ENCODE peak calls at places on chromosomes 13 and 19, in five cellular contexts. K is HFFc6, Y is AG04450, F is GM13977, X is glutamatergic neuron. L is an unnamed sample.

GRCh38 chr13:22121340-22121739 is 450.5 kb downstream of the FGF9 start:
- DNase-seq in F (no peak), K (no peak), Y (no peak), X (peak; percentile 18), L (no peak)

GRCh38 chr13:109271061-109271460 is 515.3 kb downstream of the IRS2 start:
- DNase-seq in F (no peak), Y (no peak), X (no peak), K (no peak), L (no peak)

GRCh38 chr13:103703246-103703645 is 637.0 kb upstream of the SLC10A2 start:
- DNase-seq in Y (no peak), K (no peak), X (no peak), F (no peak), L (no peak)

GRCh38 chr13:37143901-37144300 is 38.4 kb upstream of the CSNK1A1L start:
- DNase-seq in X (no peak), F (no peak), Y (no peak), K (no peak), L (no peak)

GRCh38 chr19:34276614-34277013 is 22.3 kb downstream of the GARRE1 start:
- DNase-seq in F (no peak), X (no peak), K (no peak), Y (no peak), L (no peak)

GRCh38 chr13:60482012-60482411 is 85.0 kb downstream of the TDRD3 start:
- DNase-seq in X (no peak), K (no peak), Y (no peak), F (no peak), L (no peak)

GRCh38 chr19:32012886-32013635 is 332.3 kb upstream of the ZNF507 start:
- DNase-seq in K (no peak), Y (no peak), F (no peak), X (no peak), L (no peak)

GRCh38 chr19:14023404-14024235 is 4.3 kb upstream of the RLN3 start:
- DNase-seq in F (no peak), Y (no peak), K (no peak), X (peak; percentile 58), L (no peak)

GRCh38 chr13:113561417-113562084 is 23.0 kb upstream of the TFDP1 start:
- DNase-seq in Y (no peak), F (no peak), X (no peak), K (no peak), L (no peak)

GRCh38 chr13:46486270-46486669 is 66.7 kb upstream of the LRCH1 start:
- DNase-seq in X (no peak), K (no peak), F (no peak), Y (no peak), L (no peak)

GRCh38 chr19:7250057-7250596 is 44.1 kb downstream of the INSR start:
- DNase-seq in Y (no peak), F (no peak), X (no peak), K (no peak), L (no peak)

GRCh38 chr19:9848060-9848459 is 12.9 kb downstream of the PIN1 start:
- DNase-seq in F (peak; percentile 50), K (no peak), Y (no peak), X (peak; percentile 76), L (peak; percentile 83)

GRCh38 chr13:77583551-77583950 is 48.0 kb downstream of the SCEL start:
- DNase-seq in F (no peak), K (no peak), X (no peak), Y (no peak), L (no peak)

GRCh38 chr19:991174-991931 is 7.2 kb downstream of the WDR18 start:
- DNase-seq in K (peak; percentile 65), F (peak; percentile 80), X (peak; percentile 66), Y (no peak), L (no peak)

GRCh38 chr19:32859591-32859990 is 10.0 kb downstream of the SLC7A9 start:
- DNase-seq in Y (no peak), F (no peak), K (no peak), X (no peak), L (no peak)

GRCh38 chr13:45341799-45342584 is 1.0 kb upstream of the TPT1 start:
- DNase-seq in K (no peak), X (no peak), F (peak; percentile 26), Y (no peak), L (no peak)

GRCh38 chr13:22064854-22065646 is 394.2 kb downstream of the FGF9 start:
- DNase-seq in K (no peak), X (no peak), Y (no peak), F (no peak), L (no peak)

GRCh38 chr13:92355213-92355612 is 871.4 kb upstream of the GPC6 start:
- DNase-seq in K (no peak), F (no peak), Y (no peak), X (peak; percentile 23), L (no peak)

GRCh38 chr19:33868821-33869412 is 72.2 kb downstream of the KCTD15 start:
- DNase-seq in F (no peak), K (no peak), Y (no peak), X (no peak), L (no peak)

GRCh38 chr13:73520566-73521290 is 461.9 kb downstream of the KLF5 start:
- DNase-seq in Y (no peak), X (no peak), F (no peak), K (no peak), L (no peak)

GRCh38 chr19:41933131-41933458 is 4.8 kb upstream of the ERFL start:
- DNase-seq in K (no peak), X (no peak), F (no peak), Y (no peak), L (no peak)

GRCh38 chr13:98252931-98253470 is 75.9 kb upstream of the RNF113B start:
- DNase-seq in X (no peak), K (peak; percentile 76), F (no peak), Y (no peak), L (no peak)

GRCh38 chr19:37304190-37304883 is 66.6 kb upstream of the ZNF527 start:
- DNase-seq in X (peak; percentile 69), K (no peak), F (no peak), Y (no peak), L (no peak)

GRCh38 chr13:78286748-78287147 is 316.6 kb downstream of the POU4F1 start:
- DNase-seq in F (no peak), K (no peak), Y (no peak), X (no peak), L (no peak)

GRCh38 chr13:51244637-51245405 is 22.6 kb downstream of the FAM124A start:
- DNase-seq in Y (no peak), X (no peak), F (no peak), K (no peak), L (no peak)

GRCh38 chr19:9531933-9532332 is 6.5 kb downstream of the ZNF426 start:
- DNase-seq in K (peak; percentile 24), Y (no peak), F (no peak), X (no peak), L (no peak)

GRCh38 chr13:21638319-21639282 is 32.3 kb upstream of the FGF9 start:
- DNase-seq in X (no peak), K (peak; percentile 40), F (peak; percentile 48), Y (no peak), L (no peak)

GRCh38 chr19:28242317-28242927 is 970.5 kb downstream of the UQCRFS1 start:
- DNase-seq in F (no peak), K (no peak), X (no peak), Y (no peak), L (peak; percentile 27)
- TF ChIP-seq CTCF in F (peak; percentile 30), K (peak; percentile 67), X (peak; percentile 79), Y (peak; percentile 8), L (peak; percentile 61)

GRCh38 chr19:57279418-57280164 is 694 bp upstream of the ZNF460 start:
- DNase-seq in K (peak; percentile 90), X (peak; percentile 85), Y (peak; percentile 93), F (peak; percentile 84), L (peak; percentile 75)
- TF ChIP-seq CTCF in K (peak; percentile 69), X (no peak), Y (peak; percentile 36), F (peak; percentile 52), L (peak; percentile 38)

DNA sequence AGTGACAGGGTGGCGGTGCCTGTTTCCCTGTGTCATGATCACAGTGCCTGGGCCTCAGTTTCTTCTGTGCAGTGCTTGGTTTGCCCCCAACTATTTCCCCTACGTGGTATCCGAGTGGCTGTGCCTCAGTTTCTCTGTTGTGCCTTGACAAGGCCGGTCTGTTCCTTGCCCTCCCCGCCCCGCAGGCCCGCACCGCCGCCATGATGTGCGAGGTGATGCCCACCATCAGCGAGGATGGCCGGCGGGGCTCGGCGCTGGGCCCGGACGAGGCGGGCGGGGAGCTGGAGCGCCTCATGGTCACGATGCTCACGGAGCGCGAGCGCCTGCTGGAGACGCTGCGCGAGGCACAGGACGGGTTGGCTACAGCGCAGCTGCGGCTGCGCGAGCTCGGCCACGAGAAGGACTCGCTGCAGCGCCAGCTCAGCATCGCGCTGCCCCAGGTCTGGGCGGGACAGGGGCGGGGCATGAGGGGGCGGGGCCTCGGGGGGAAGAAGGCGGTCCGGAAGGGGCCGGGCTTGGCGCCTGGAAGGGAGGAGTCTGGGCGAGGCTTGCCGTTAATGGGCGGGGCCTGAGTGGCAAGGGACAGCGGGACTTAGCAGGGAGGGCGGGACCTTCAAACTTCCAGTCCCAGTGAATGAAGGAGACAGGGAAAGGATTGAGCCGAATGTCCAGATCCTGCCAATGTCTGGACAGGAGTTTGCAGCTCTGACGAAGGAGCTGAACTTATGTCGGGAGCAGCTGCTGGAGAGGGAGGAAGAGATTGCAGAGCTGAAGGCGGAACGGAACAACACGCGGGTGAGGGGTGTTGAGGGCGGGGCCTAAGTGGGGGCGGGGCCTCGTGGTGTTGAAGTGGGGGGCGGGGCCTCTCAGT is 8.6 kb downstream of the PPFIA3 start:
- DNase-seq in X (peak; percentile 97), K (peak; percentile 94), F (peak; percentile 100), Y (peak; percentile 91), L (peak; percentile 94)
- TF ChIP-seq CTCF in X (no peak), K (no peak), F (peak; percentile 10), Y (no peak), L (no peak)

DNA sequence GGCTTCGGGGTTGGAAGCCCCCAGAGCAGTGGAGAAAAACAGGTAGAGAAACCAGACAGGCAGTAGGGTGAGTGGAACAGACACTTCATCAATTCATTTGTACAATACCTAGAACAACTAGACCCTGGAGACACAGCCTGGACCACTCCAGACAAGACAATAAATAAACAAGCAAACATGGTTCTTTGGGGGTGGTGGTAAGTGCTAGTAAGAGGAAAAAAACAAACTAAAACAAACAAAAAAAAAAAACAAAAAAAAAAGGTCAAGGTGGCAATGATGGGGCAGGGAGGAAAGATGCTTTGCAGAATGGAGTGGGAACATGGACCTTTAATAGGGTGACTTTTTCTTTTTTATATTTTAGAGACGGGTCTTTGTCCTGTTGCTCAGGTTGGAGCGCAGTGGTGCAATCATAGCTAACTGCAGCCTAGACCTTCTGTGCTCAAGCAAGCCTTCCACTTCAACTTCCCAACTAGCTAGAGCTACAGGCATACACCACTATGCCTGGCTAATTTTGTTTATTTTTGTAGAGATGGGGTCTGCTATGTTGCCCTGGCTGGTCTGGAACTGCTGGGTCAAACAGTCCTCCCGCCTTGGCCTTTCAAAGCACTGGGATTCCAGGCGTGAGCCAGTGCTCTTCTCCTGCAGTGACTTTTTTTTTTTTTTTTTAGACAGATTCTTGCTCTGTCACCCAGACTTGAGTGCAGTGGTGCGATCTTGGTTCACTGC is 3.1 kb downstream of the JUNB start:
- DNase-seq in Y (no peak), X (no peak), F (no peak), K (no peak), L (no peak)
- TF ChIP-seq CTCF in Y (no peak), X (no peak), F (no peak), K (no peak), L (no peak)